ENCODE peak calls at places on chromosomes 16 and 17, in five cellular contexts. U is HAP-1; H is T-helper 1 cell; N is GM10248; A is stimulated activated CD4-positive, alpha-beta T cell treated with anti-CD3 and anti-CD28 coated beads, Interleukin-1b, Interleukin-23, amount 100 ng/mL, for 1 hour. D is an unnamed sample.

GRCh38 chr17:4747847-4748246 is 8.1 kb upstream of the CXCL16 start:
- DNase-seq in A (no peak), U (no peak), N (no peak), H (no peak), D (no peak)

GRCh38 chr16:69660166-69660565 is 66.2 kb downstream of the NQO1 start:
- DNase-seq in U (no peak), H (no peak), A (no peak), N (no peak), D (no peak)

GRCh38 chr17:79630821-79631639 is 20.2 kb upstream of the RBFOX3 start:
- DNase-seq in U (peak), H (no peak), N (no peak), A (no peak), D (no peak)

GRCh38 chr16:80670170-80670865 is 129.5 kb downstream of the DYNLRB2 start:
- DNase-seq in H (no peak), N (no peak), A (no peak), U (no peak), D (no peak)

GRCh38 chr17:61504697-61505096 is 52.5 kb downstream of the TBX4 start:
- DNase-seq in N (no peak), A (no peak), H (no peak), U (no peak), D (peak)

GRCh38 chr16:75070055-75070841 is 46.3 kb downstream of the LDHD start:
- DNase-seq in U (peak), A (no peak), N (no peak), H (no peak), D (peak)

GRCh38 chr16:59021751-59022150 is 287.6 kb upstream of the GOT2 start:
- DNase-seq in U (no peak), N (no peak), H (no peak), A (no peak), D (peak)

GRCh38 chr17:82056729-82057621 is 5.3 kb downstream of the GPS1 start:
- DNase-seq in U (no peak), A (no peak), H (no peak), N (no peak), D (no peak)

GRCh38 chr17:80832266-80832676 is 159.4 kb upstream of the CHMP6 start:
- DNase-seq in N (no peak), U (peak), A (no peak), H (no peak), D (peak)

GRCh38 chr17:26818736-26819135 is 475.2 kb upstream of the WSB1 start:
- DNase-seq in U (no peak), N (no peak), H (no peak), A (no peak), D (peak)

GRCh38 chr17:17155568-17155967 is 50.6 kb downstream of the PLD6 start:
- DNase-seq in N (no peak), H (no peak), U (no peak), A (no peak), D (no peak)

GRCh38 chr16:57699481-57699880 is 4.9 kb downstream of the DRC7 start:
- DNase-seq in U (no peak), H (no peak), N (no peak), A (no peak), D (no peak)

GRCh38 chr17:70655179-70655578 is 485.8 kb downstream of the KCNJ2 start:
- DNase-seq in H (no peak), U (no peak), A (no peak), N (no peak), D (no peak)

GRCh38 chr16:55494994-55495421 is 13.9 kb upstream of the LPCAT2 start:
- DNase-seq in A (no peak), N (no peak), H (no peak), U (no peak), D (peak)

GRCh38 chr17:31524926-31525800 is 133.7 kb downstream of the RAB11FIP4 start:
- DNase-seq in U (peak), H (peak), N (peak), A (peak), D (peak)

GRCh38 chr17:56896968-56897359 is 16.9 kb downstream of the TRIM25 start:
- DNase-seq in N (no peak), H (no peak), U (no peak), A (no peak), D (no peak)

GRCh38 chr16:81158964-81159363 is 62.8 kb upstream of the GCSH start:
- DNase-seq in N (no peak), A (no peak), U (no peak), H (no peak), D (no peak)

GRCh38 chr16:31077024-31077423 is 2.8 kb downstream of the ZNF646 start:
- DNase-seq in U (no peak), H (no peak), A (no peak), N (no peak), D (no peak)

GRCh38 chr17:60390223-60390622 is 1.7 kb downstream of the USP32 start:
- DNase-seq in H (no peak), A (no peak), U (no peak), N (no peak), D (peak)

GRCh38 chr17:5780476-5780875 is 196.2 kb upstream of the NLRP1 start:
- DNase-seq in N (no peak), U (no peak), A (no peak), H (no peak), D (no peak)

GRCh38 chr17:56594528-56595418 is 1.3 kb downstream of the NOG start:
- DNase-seq in U (peak), N (peak), A (no peak), H (no peak), D (no peak)

GRCh38 chr17:19897108-19897854 is 29.5 kb upstream of the ULK2 start:
- DNase-seq in A (no peak), N (no peak), U (no peak), H (no peak), D (peak)

GRCh38 chr17:40528692-40529417 is 27.4 kb upstream of the TNS4 start:
- DNase-seq in U (no peak), A (no peak), N (no peak), H (no peak), D (no peak)

GRCh38 chr17:55743103-55743679 is 7.7 kb upstream of the PCTP start:
- DNase-seq in H (no peak), N (no peak), U (no peak), A (no peak), D (peak)

GRCh38 chr16:73890524-73891500 is 405.8 kb upstream of the PSMD7 start:
- DNase-seq in H (no peak), A (no peak), N (no peak), U (peak), D (peak)

GRCh38 chr16:73023752-73024570 is 24.0 kb downstream of the ZFHX3 start:
- DNase-seq in N (no peak), H (no peak), A (no peak), U (no peak), D (no peak)

D was measured in fibroblast of lung.